ENCODE peak calls at places on chromosomes 12 and 14, in eight cellular contexts. J, F, O, L, G, Q, V and Y are unnamed samples.

GRCh38 chr12:125081427-125081826 is 16.2 kb downstream of the AACS start:
- DNase-seq in J (no peak), F (no peak), O (no peak), L (peak), G (no peak), Q (no peak), V (no peak), Y (no peak)

GRCh38 chr12:130212384-130212783 is 50.1 kb downstream of the FZD10 start:
- DNase-seq in J (no peak), F (no peak), O (no peak), L (no peak), G (no peak), Q (no peak), V (no peak), Y (no peak)

GRCh38 chr14:100802766-100803693 is 22.9 kb upstream of the MEG3 start:
- DNase-seq in J (no peak), F (no peak), O (no peak), L (no peak), G (no peak), Q (no peak), V (no peak), Y (no peak)

GRCh38 chr12:106138646-106139421 is at the start of gene NUAK1:
- DNase-seq in J (no peak), F (no peak), O (peak), L (peak), G (peak), Q (no peak), V (peak), Y (peak)

GRCh38 chr14:76937181-76938091 is 91.1 kb downstream of the IRF2BPL start:
- DNase-seq in J (no peak), F (no peak), O (no peak), L (peak), G (peak), Q (no peak), V (no peak), Y (no peak)

GRCh38 chr12:16636435-16637055 is 30.6 kb upstream of the LMO3 start:
- DNase-seq in J (no peak), F (no peak), O (no peak), L (no peak), G (no peak), Q (no peak), V (no peak), Y (no peak)

GRCh38 chr14:77086017-77086727 is 11.9 kb upstream of the CIPC start:
- DNase-seq in J (no peak), F (peak), O (no peak), L (no peak), G (peak), Q (no peak), V (no peak), Y (no peak)

GRCh38 chr14:32669416-32669815 is 269.3 kb upstream of the NPAS3 start:
- DNase-seq in J (no peak), F (no peak), O (no peak), L (no peak), G (no peak), Q (no peak), V (no peak), Y (no peak)

GRCh38 chr12:5013206-5013830 is 30.4 kb upstream of the KCNA5 start:
- DNase-seq in J (no peak), F (no peak), O (no peak), L (no peak), G (no peak), Q (no peak), V (no peak), Y (no peak)

GRCh38 chr12:6340745-6341438 is 984 bp downstream of the TNFRSF1A start:
- DNase-seq in J (no peak), F (no peak), O (no peak), L (no peak), G (peak), Q (no peak), V (no peak), Y (no peak)

GRCh38 chr14:69648480-69649414 is 37.4 kb downstream of the SUSD6 start:
- DNase-seq in J (no peak), F (no peak), O (no peak), L (no peak), G (peak), Q (no peak), V (peak), Y (no peak)

GRCh38 chr12:31626270-31626669 is 33.2 kb upstream of the ETFBKMT start:
- DNase-seq in J (no peak), F (no peak), O (no peak), L (no peak), G (no peak), Q (no peak), V (no peak), Y (no peak)

GRCh38 chr12:121441555-121441954 is 41.6 kb downstream of the RNF34 start:
- DNase-seq in J (no peak), F (no peak), O (peak), L (no peak), G (no peak), Q (no peak), V (no peak), Y (peak)

GRCh38 chr14:76695263-76695920 is 65.9 kb upstream of the VASH1 start:
- DNase-seq in J (no peak), F (no peak), O (no peak), L (no peak), G (no peak), Q (no peak), V (no peak), Y (no peak)

GRCh38 chr12:127393896-127394295 is 873.1 kb upstream of the TMEM132C start:
- DNase-seq in J (no peak), F (no peak), O (no peak), L (no peak), G (peak), Q (no peak), V (peak), Y (no peak)

GRCh38 chr14:102333395-102333794 is 13.8 kb downstream of the ZNF839 start:
- DNase-seq in J (no peak), F (no peak), O (no peak), L (no peak), G (no peak), Q (no peak), V (no peak), Y (no peak)

GRCh38 chr12:117643971-117644370 is 282.5 kb upstream of the NOS1 start:
- DNase-seq in J (no peak), F (no peak), O (no peak), L (no peak), G (no peak), Q (no peak), V (no peak), Y (no peak)

GRCh38 chr14:30551460-30551859 is 7.5 kb upstream of the G2E3 start:
- DNase-seq in J (no peak), F (no peak), O (no peak), L (peak), G (no peak), Q (no peak), V (no peak), Y (no peak)

GRCh38 chr12:130958557-130959140 is 4.9 kb downstream of the ADGRD1 start:
- DNase-seq in J (no peak), F (no peak), O (no peak), L (no peak), G (no peak), Q (no peak), V (no peak), Y (no peak)

GRCh38 chr14:35883677-35884293 is 57.6 kb downstream of the BRMS1L start:
- DNase-seq in J (peak), F (peak), O (peak), L (peak), G (peak), Q (no peak), V (peak), Y (no peak)

GRCh38 chr12:3615862-3616261 is 124.9 kb downstream of the PRMT8 start:
- DNase-seq in J (no peak), F (no peak), O (no peak), L (no peak), G (no peak), Q (no peak), V (no peak), Y (no peak)

GRCh38 chr14:101114726-101115481 is 211.4 kb upstream of the RTL1 start:
- DNase-seq in J (no peak), F (no peak), O (no peak), L (no peak), G (no peak), Q (no peak), V (no peak), Y (peak)

GRCh38 chr12:3441435-3441834 is 49.6 kb upstream of the PRMT8 start:
- DNase-seq in J (no peak), F (no peak), O (no peak), L (no peak), G (no peak), Q (no peak), V (no peak), Y (no peak)

GRCh38 chr12:64621257-64621942 is 11.1 kb downstream of the RASSF3 start:
- DNase-seq in J (no peak), F (no peak), O (no peak), L (no peak), G (peak), Q (no peak), V (no peak), Y (no peak)

GRCh38 chr14:62943202-62943601 is 102.1 kb downstream of the KCNH5 start:
- DNase-seq in J (no peak), F (no peak), O (no peak), L (no peak), G (no peak), Q (no peak), V (no peak), Y (no peak)

GRCh38 chr14:100140452-100141132 is 18.9 kb downstream of the DEGS2 start:
- DNase-seq in J (no peak), F (no peak), O (no peak), L (no peak), G (no peak), Q (no peak), V (no peak), Y (peak)

GRCh38 chr14:52701223-52701622 is 5.8 kb upstream of the PSMC6 start:
- DNase-seq in J (no peak), F (no peak), O (no peak), L (no peak), G (no peak), Q (no peak), V (no peak), Y (no peak)

GRCh38 chr12:87982208-87982607 is 47.0 kb downstream of the C12orf50 start:
- DNase-seq in J (no peak), F (no peak), O (no peak), L (no peak), G (peak), Q (no peak), V (no peak), Y (no peak)

GRCh38 chr12:3326156-3326849 is 164.7 kb upstream of the PRMT8 start:
- DNase-seq in J (no peak), F (no peak), O (no peak), L (no peak), G (no peak), Q (no peak), V (no peak), Y (no peak)

GRCh38 chr14:71322660-71323250 is 415.5 kb downstream of the PCNX1 start:
- DNase-seq in J (no peak), F (peak), O (no peak), L (no peak), G (peak), Q (no peak), V (peak), Y (no peak)

GRCh38 chr12:13595536-13596450 is 385.6 kb downstream of the GRIN2B start:
- DNase-seq in J (no peak), F (no peak), O (no peak), L (peak), G (no peak), Q (no peak), V (no peak), Y (no peak)